ENCODE peak calls at places on chromosomes 3 and 15, in eight cellular contexts. One of them, this sample, is unnamed. For H3K4me1, the result is how much of the 10 kb centered on the place peaks cover.

GRCh38 chr15:78360426-78360825 is 20.3 kb downstream of the CRABP1 start:
- DNase-seq in GM12878: no peak
- DNase-seq in body of pancreas: no peak
- DNase-seq in H1: no peak
- DNase-seq in A549: no peak
- DNase-seq in thyroid gland: peak
- DNase-seq in breast epithelium: no peak
- DNase-seq in Peyer's patch: no peak
- DNase-seq in this sample: no peak

GRCh38 chr15:89611317-89611716 is 36.0 kb downstream of the TICRR start:
- DNase-seq in GM12878: no peak
- DNase-seq in body of pancreas: no peak
- DNase-seq in H1: no peak
- DNase-seq in A549: no peak
- DNase-seq in thyroid gland: no peak
- DNase-seq in breast epithelium: no peak
- DNase-seq in Peyer's patch: no peak
- DNase-seq in this sample: no peak

GRCh38 chr3:40714771-40715170 is 190.0 kb downstream of the ZNF621 start:
- DNase-seq in GM12878: no peak
- DNase-seq in body of pancreas: no peak
- DNase-seq in H1: no peak
- DNase-seq in A549: no peak
- DNase-seq in thyroid gland: no peak
- DNase-seq in breast epithelium: no peak
- DNase-seq in Peyer's patch: no peak
- DNase-seq in this sample: no peak

GRCh38 chr3:172517859-172518466 is 5.3 kb downstream of the TNFSF10 start:
- DNase-seq in GM12878: no peak
- DNase-seq in body of pancreas: no peak
- DNase-seq in H1: no peak
- DNase-seq in A549: no peak
- DNase-seq in thyroid gland: no peak
- DNase-seq in breast epithelium: no peak
- DNase-seq in Peyer's patch: no peak
- DNase-seq in this sample: no peak

GRCh38 chr15:38714309-38715072 is 149.9 kb upstream of the RASGRP1 start:
- DNase-seq in GM12878: no peak
- DNase-seq in body of pancreas: peak
- DNase-seq in H1: no peak
- DNase-seq in A549: no peak
- DNase-seq in thyroid gland: no peak
- DNase-seq in breast epithelium: no peak
- DNase-seq in Peyer's patch: no peak
- DNase-seq in this sample: no peak

GRCh38 chr3:114496874-114497273 is 203.0 kb downstream of the TIGIT start:
- DNase-seq in GM12878: no peak
- DNase-seq in body of pancreas: no peak
- DNase-seq in H1: no peak
- DNase-seq in A549: peak
- DNase-seq in thyroid gland: no peak
- DNase-seq in breast epithelium: no peak
- DNase-seq in Peyer's patch: no peak
- DNase-seq in this sample: no peak

GRCh38 chr15:63044645-63045437 is 2.3 kb downstream of the TPM1 start:
- DNase-seq in GM12878: no peak
- DNase-seq in body of pancreas: no peak
- DNase-seq in H1: no peak
- DNase-seq in A549: peak
- DNase-seq in thyroid gland: no peak
- DNase-seq in breast epithelium: no peak
- DNase-seq in Peyer's patch: no peak
- DNase-seq in this sample: peak

GRCh38 chr15:28116521-28117488 is 17.7 kb upstream of the OCA2 start:
- DNase-seq in GM12878: no peak
- DNase-seq in body of pancreas: no peak
- DNase-seq in H1: no peak
- DNase-seq in A549: no peak
- DNase-seq in thyroid gland: no peak
- DNase-seq in breast epithelium: no peak
- DNase-seq in Peyer's patch: no peak
- DNase-seq in this sample: no peak

GRCh38 chr15:57509121-57509520 is 82.6 kb upstream of the MYZAP start:
- DNase-seq in GM12878: no peak
- DNase-seq in body of pancreas: no peak
- DNase-seq in H1: no peak
- DNase-seq in A549: no peak
- DNase-seq in thyroid gland: peak
- DNase-seq in breast epithelium: no peak
- DNase-seq in Peyer's patch: no peak
- DNase-seq in this sample: no peak

GRCh38 chr3:63353383-63353782 is 75.3 kb downstream of the SYNPR start:
- DNase-seq in GM12878: no peak
- DNase-seq in body of pancreas: no peak
- DNase-seq in H1: no peak
- DNase-seq in A549: no peak
- DNase-seq in thyroid gland: no peak
- DNase-seq in breast epithelium: no peak
- DNase-seq in Peyer's patch: no peak
- DNase-seq in this sample: no peak

GRCh38 chr3:149552700-149553099 is 78.2 kb downstream of the TM4SF4 start:
- DNase-seq in GM12878: no peak
- DNase-seq in body of pancreas: no peak
- DNase-seq in H1: no peak
- DNase-seq in A549: no peak
- DNase-seq in thyroid gland: no peak
- DNase-seq in breast epithelium: no peak
- DNase-seq in Peyer's patch: no peak
- DNase-seq in this sample: no peak
- H3K4me1 ChIP-seq in GM12878: under half
- H3K4me1 ChIP-seq in body of pancreas: half or more
- H3K4me1 ChIP-seq in H1: under half
- H3K4me1 ChIP-seq in A549: half or more
- H3K4me1 ChIP-seq in thyroid gland: under half
- H3K4me1 ChIP-seq in breast epithelium: under half
- H3K4me1 ChIP-seq in Peyer's patch: under half
- H3K4me1 ChIP-seq in this sample: under half

GRCh38 chr3:9780451-9780797 is 10.7 kb upstream of the CAMK1 start:
- DNase-seq in GM12878: no peak
- DNase-seq in body of pancreas: no peak
- DNase-seq in H1: no peak
- DNase-seq in A549: no peak
- DNase-seq in thyroid gland: peak
- DNase-seq in breast epithelium: no peak
- DNase-seq in Peyer's patch: no peak
- DNase-seq in this sample: no peak
- TF ChIP-seq POLR2A in GM12878: no peak
- TF ChIP-seq POLR2A in body of pancreas: no peak
- TF ChIP-seq POLR2A in H1: no peak
- TF ChIP-seq POLR2A in A549: no peak
- TF ChIP-seq POLR2A in thyroid gland: no peak
- TF ChIP-seq POLR2A in breast epithelium: no peak
- TF ChIP-seq POLR2A in Peyer's patch: no peak
- TF ChIP-seq POLR2A in this sample: no peak

GRCh38 chr15:100951965-100952364 is 32.8 kb downstream of the LRRK1 start:
- DNase-seq in GM12878: no peak
- DNase-seq in body of pancreas: no peak
- DNase-seq in H1: no peak
- DNase-seq in A549: no peak
- DNase-seq in thyroid gland: no peak
- DNase-seq in breast epithelium: no peak
- DNase-seq in Peyer's patch: no peak
- DNase-seq in this sample: no peak
- H3K4me1 ChIP-seq in GM12878: under half
- H3K4me1 ChIP-seq in body of pancreas: under half
- H3K4me1 ChIP-seq in H1: under half
- H3K4me1 ChIP-seq in A549: under half
- H3K4me1 ChIP-seq in thyroid gland: under half
- H3K4me1 ChIP-seq in breast epithelium: under half
- H3K4me1 ChIP-seq in Peyer's patch: under half
- H3K4me1 ChIP-seq in this sample: under half

GRCh38 chr3:197960694-197961581 is 921 bp downstream of the LMLN start:
- DNase-seq in GM12878: no peak
- DNase-seq in body of pancreas: no peak
- DNase-seq in H1: no peak
- DNase-seq in A549: no peak
- DNase-seq in thyroid gland: no peak
- DNase-seq in breast epithelium: no peak
- DNase-seq in Peyer's patch: no peak
- DNase-seq in this sample: no peak
- TF ChIP-seq POLR2A in GM12878: no peak
- TF ChIP-seq POLR2A in body of pancreas: no peak
- TF ChIP-seq POLR2A in H1: peak
- TF ChIP-seq POLR2A in A549: no peak
- TF ChIP-seq POLR2A in thyroid gland: no peak
- TF ChIP-seq POLR2A in breast epithelium: no peak
- TF ChIP-seq POLR2A in Peyer's patch: no peak
- TF ChIP-seq POLR2A in this sample: no peak

GRCh38 chr3:27319304-27319703 is 49.9 kb downstream of the NEK10 start:
- DNase-seq in GM12878: no peak
- DNase-seq in body of pancreas: no peak
- DNase-seq in H1: no peak
- DNase-seq in A549: no peak
- DNase-seq in thyroid gland: no peak
- DNase-seq in breast epithelium: no peak
- DNase-seq in Peyer's patch: no peak
- DNase-seq in this sample: no peak
- H3K4me1 ChIP-seq in GM12878: under half
- H3K4me1 ChIP-seq in body of pancreas: under half
- H3K4me1 ChIP-seq in H1: under half
- H3K4me1 ChIP-seq in A549: under half
- H3K4me1 ChIP-seq in thyroid gland: under half
- H3K4me1 ChIP-seq in breast epithelium: under half
- H3K4me1 ChIP-seq in Peyer's patch: under half
- H3K4me1 ChIP-seq in this sample: under half

GRCh38 chr15:82952156-82953081 is at the start of gene HOMER2:
- DNase-seq in GM12878: no peak
- DNase-seq in body of pancreas: peak
- DNase-seq in H1: no peak
- DNase-seq in A549: no peak
- DNase-seq in thyroid gland: peak
- DNase-seq in breast epithelium: peak
- DNase-seq in Peyer's patch: no peak
- DNase-seq in this sample: no peak
- TF ChIP-seq POLR2A in GM12878: no peak
- TF ChIP-seq POLR2A in body of pancreas: peak
- TF ChIP-seq POLR2A in H1: no peak
- TF ChIP-seq POLR2A in A549: peak
- TF ChIP-seq POLR2A in thyroid gland: peak
- TF ChIP-seq POLR2A in breast epithelium: no peak
- TF ChIP-seq POLR2A in Peyer's patch: no peak
- TF ChIP-seq POLR2A in this sample: no peak

GRCh38 chr3:13080026-13080425 is 6.8 kb upstream of the IQSEC1 start:
- DNase-seq in GM12878: no peak
- DNase-seq in body of pancreas: no peak
- DNase-seq in H1: no peak
- DNase-seq in A549: no peak
- DNase-seq in thyroid gland: no peak
- DNase-seq in breast epithelium: no peak
- DNase-seq in Peyer's patch: no peak
- DNase-seq in this sample: no peak

GRCh38 chr3:13080591-13080990 is 7.4 kb upstream of the IQSEC1 start:
- DNase-seq in GM12878: no peak
- DNase-seq in body of pancreas: peak
- DNase-seq in H1: no peak
- DNase-seq in A549: no peak
- DNase-seq in thyroid gland: no peak
- DNase-seq in breast epithelium: no peak
- DNase-seq in Peyer's patch: no peak
- DNase-seq in this sample: no peak

GRCh38 chr3:13083254-13083653 is 10.0 kb upstream of the IQSEC1 start:
- DNase-seq in GM12878: no peak
- DNase-seq in body of pancreas: no peak
- DNase-seq in H1: no peak
- DNase-seq in A549: no peak
- DNase-seq in thyroid gland: no peak
- DNase-seq in breast epithelium: no peak
- DNase-seq in Peyer's patch: no peak
- DNase-seq in this sample: no peak

GRCh38 chr3:13082677-13083076 is 9.4 kb upstream of the IQSEC1 start:
- DNase-seq in GM12878: no peak
- DNase-seq in body of pancreas: no peak
- DNase-seq in H1: no peak
- DNase-seq in A549: no peak
- DNase-seq in thyroid gland: no peak
- DNase-seq in breast epithelium: no peak
- DNase-seq in Peyer's patch: no peak
- DNase-seq in this sample: no peak

DNA sequence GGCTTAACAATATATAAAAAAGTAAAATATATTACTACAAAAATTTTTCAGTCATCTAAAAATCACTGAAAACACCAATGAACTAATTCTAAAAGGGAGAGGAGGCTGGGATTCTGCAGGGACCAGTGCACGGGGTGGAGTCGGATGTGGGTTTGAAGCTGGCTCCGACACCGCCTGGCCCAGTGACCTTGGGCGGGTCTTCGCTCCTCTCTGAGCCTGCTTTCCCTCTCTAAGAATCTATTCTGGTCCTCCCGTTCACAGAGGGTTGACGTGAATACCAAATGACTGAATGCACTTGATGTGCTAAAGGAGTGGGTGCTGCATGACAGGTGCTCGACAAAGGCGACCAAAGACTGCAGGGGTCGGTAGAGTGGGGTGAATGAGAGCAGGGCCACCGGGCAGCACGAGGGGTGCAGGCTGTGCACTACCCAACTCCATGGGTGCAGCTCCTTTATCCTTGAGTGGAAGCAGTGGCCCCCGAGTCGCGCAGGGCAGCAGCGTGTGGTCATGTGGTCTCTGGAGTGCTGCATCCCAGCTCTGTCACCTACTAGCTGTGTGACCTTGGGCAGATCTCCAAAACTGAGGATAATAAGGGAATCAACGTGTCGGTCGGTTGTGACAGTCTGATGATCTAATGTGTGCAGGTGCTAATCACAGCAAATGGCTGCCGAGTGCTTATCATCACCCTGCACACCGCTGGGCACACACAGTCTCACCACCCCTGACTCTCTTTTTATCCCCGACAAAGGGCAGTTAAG is 8.6 kb upstream of the IQSEC1 start:
- DNase-seq in GM12878: no peak
- DNase-seq in body of pancreas: no peak
- DNase-seq in H1: no peak
- DNase-seq in A549: no peak
- DNase-seq in thyroid gland: no peak
- DNase-seq in breast epithelium: no peak
- DNase-seq in Peyer's patch: no peak
- DNase-seq in this sample: no peak
- H3K4me1 ChIP-seq in GM12878: under half
- H3K4me1 ChIP-seq in body of pancreas: under half
- H3K4me1 ChIP-seq in H1: under half
- H3K4me1 ChIP-seq in A549: under half
- H3K4me1 ChIP-seq in thyroid gland: under half
- H3K4me1 ChIP-seq in breast epithelium: under half
- H3K4me1 ChIP-seq in Peyer's patch: under half
- H3K4me1 ChIP-seq in this sample: under half